ENCODE peak calls at places on chromosomes 13 and 19, in nine cellular contexts. D is tibial nerve, U is adrenal gland, H is ovary, C is A549, X is IMR-90, V is stomach, S is heart left ventricle, R is right lobe of liver. N is an unnamed sample.

GRCh38 chr19:5826531-5827341 is 12.8 kb downstream of the FUT6 start:
- DNase-seq in X (no peak), S (peak; percentile 78), H (no peak), V (peak; percentile 78), C (peak; percentile 70), R (peak; percentile 94), U (peak; percentile 94), D (no peak), N (no peak)

GRCh38 chr19:13460045-13460444 is 46.2 kb downstream of the CACNA1A start:
- DNase-seq in D (no peak), H (no peak), U (no peak), X (no peak), C (no peak), V (no peak), S (no peak), R (no peak), N (no peak)

GRCh38 chr13:59890064-59890463 is 273.7 kb downstream of the DIAPH3 start:
- DNase-seq in V (no peak), H (no peak), D (no peak), X (peak; percentile 19), R (no peak), U (no peak), S (no peak), C (no peak), N (no peak)

GRCh38 chr19:56295531-56296455 is 18.8 kb downstream of the ZSCAN5A start:
- DNase-seq in U (no peak), C (no peak), S (no peak), H (no peak), R (no peak), D (no peak), V (no peak), X (no peak), N (no peak)

GRCh38 chr13:93003531-93003930 is 223.1 kb upstream of the GPC6 start:
- DNase-seq in X (no peak), U (no peak), R (no peak), H (no peak), D (no peak), V (no peak), C (no peak), S (no peak), N (no peak)

GRCh38 chr19:4568884-4569283 is 9.4 kb upstream of the SEMA6B start:
- DNase-seq in U (no peak), H (no peak), X (no peak), D (no peak), S (no peak), R (no peak), C (no peak), V (no peak), N (no peak)

GRCh38 chr19:37519890-37520289 is 13.2 kb downstream of the ZNF793 start:
- DNase-seq in C (no peak), R (no peak), U (no peak), X (peak; percentile 28), V (no peak), S (no peak), D (no peak), H (no peak), N (no peak)

GRCh38 chr19:5762608-5763217 is 21.8 kb downstream of the PRR22 start:
- DNase-seq in C (no peak), V (no peak), S (no peak), U (no peak), X (no peak), H (no peak), D (no peak), R (no peak), N (no peak)

GRCh38 chr19:30666301-30666803 is 294.2 kb downstream of the ZNF536 start:
- DNase-seq in U (peak; percentile 60), D (no peak), R (no peak), V (peak; percentile 47), H (no peak), C (peak; percentile 48), X (peak; percentile 13), S (no peak), N (no peak)

GRCh38 chr19:17332677-17333581 is 1.7 kb downstream of the ANO8 start:
- DNase-seq in U (peak; percentile 60), H (no peak), C (peak; percentile 90), D (no peak), X (peak; percentile 39), V (no peak), S (no peak), R (no peak), N (peak; percentile 82)

GRCh38 chr13:53028637-53029121 is at the start of gene OLFM4:
- DNase-seq in X (no peak), S (no peak), V (no peak), H (no peak), D (no peak), R (no peak), U (no peak), C (no peak), N (peak; percentile 13)

GRCh38 chr19:4172861-4173473 is 9.4 kb downstream of the SIRT6 start:
- DNase-seq in R (peak; percentile 80), V (peak; percentile 59), U (peak; percentile 66), S (peak; percentile 81), D (no peak), H (peak; percentile 55), X (peak; percentile 14), C (no peak), N (no peak)

GRCh38 chr19:44904426-44904994 is 1.1 kb upstream of the APOE start:
- DNase-seq in V (no peak), C (peak; percentile 35), H (no peak), D (no peak), X (no peak), U (peak; percentile 85), R (no peak), S (no peak), N (no peak)
- TF ChIP-seq POLR2A in V (no peak), C (no peak), H (no peak), D (no peak), X (no peak), U (no peak), R (no peak), S (no peak), N (no peak)

DNA sequence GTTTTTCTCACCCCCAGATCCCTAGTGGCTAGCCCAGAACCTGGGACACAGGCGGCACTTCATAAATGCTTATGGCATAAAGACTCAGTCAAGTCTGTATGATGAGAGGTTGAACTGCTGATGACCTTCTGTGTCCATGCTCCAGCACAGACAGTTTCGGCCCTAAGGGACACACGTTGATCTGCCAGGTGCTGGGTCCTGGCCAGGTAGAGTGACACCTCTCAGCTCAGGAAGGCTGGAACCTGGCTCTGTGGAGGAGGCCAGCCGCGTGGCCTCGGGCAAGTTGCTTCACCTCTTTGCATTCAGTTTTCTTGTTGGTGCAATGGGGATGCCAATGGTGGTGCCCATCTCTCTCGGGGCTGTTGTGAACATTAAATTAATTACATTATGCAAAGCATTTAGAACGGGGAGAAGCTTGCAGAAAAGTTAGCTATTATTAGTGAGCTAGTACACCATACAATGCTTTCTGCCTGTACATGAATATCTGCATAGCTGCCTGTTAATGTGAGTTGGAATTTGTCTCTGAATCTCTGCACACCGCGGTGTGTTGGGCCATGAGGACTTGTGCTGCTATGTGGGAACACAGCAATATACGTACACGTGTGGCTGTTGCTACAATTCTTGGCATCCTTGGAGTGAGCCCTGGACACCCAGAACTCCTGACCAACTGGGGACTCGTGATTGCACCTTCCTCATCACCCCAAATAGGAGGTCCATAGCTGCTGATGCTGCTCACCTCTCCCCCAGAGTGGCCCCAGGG is 8.4 kb downstream of the GADD45B start:
- DNase-seq in V (no peak), D (no peak), S (no peak), R (peak; percentile 80), H (no peak), C (no peak), X (no peak), U (no peak), N (no peak)
- H3K27ac ChIP-seq in V (no peak overlapping the region), D (no peak overlapping the region), S (no peak overlapping the region), R (no peak overlapping the region), H (no peak overlapping the region), C (peak overlapping the region; percentile 7), X (no peak overlapping the region), U (no peak overlapping the region), N (no peak overlapping the region)

GRCh38 chr19:41363753-41364545 is at the start of gene B9D2:
- DNase-seq in D (peak; percentile 97), C (peak; percentile 100), R (peak; percentile 98), V (peak; percentile 98), U (peak; percentile 99), H (peak; percentile 97), X (peak; percentile 98), S (peak; percentile 97), N (peak; percentile 97)
- TF ChIP-seq POLR2A in D (peak; percentile 84), C (peak; percentile 80), R (no peak), V (no peak), U (peak; percentile 48), H (peak; percentile 87), X (peak; percentile 91), S (peak; percentile 66), N (peak; percentile 80)

GRCh38 chr19:23539499-23539898 is 144.2 kb upstream of the ZNF91 start:
- DNase-seq in R (no peak), C (no peak), U (no peak), D (no peak), X (no peak), V (no peak), S (no peak), H (no peak), N (no peak)
- H3K27ac ChIP-seq in R (no peak overlapping the region), C (no peak overlapping the region), U (no peak overlapping the region), D (no peak overlapping the region), X (no peak overlapping the region), V (no peak overlapping the region), S (no peak overlapping the region), H (no peak overlapping the region), N (no peak overlapping the region)

DNA sequence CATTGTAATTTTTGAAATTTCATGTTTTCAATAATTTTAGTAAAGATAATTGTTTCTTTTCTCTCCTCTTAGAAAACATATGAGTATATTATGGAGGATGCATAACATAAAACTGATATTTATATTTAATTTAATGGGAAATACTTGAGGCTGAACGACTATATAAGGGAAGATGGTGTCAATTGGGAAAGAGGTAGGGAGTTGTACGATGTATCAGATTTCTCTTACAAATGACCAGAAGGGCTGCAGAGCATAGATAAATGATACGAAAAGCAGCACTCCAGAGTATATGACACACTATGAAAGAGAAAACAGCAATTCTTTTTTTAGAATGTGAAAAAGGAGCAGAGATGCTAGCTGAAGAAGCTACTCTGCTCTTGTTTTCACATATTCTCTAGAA is 1308.0 kb upstream of the MIR17HG start:
- DNase-seq in V (no peak), H (no peak), R (no peak), S (no peak), U (no peak), X (no peak), C (no peak), D (no peak), N (no peak)
- TF ChIP-seq POLR2A in V (no peak), H (no peak), R (no peak), S (no peak), U (no peak), X (no peak), C (no peak), D (no peak), N (no peak)